ENCODE peak calls at places on chromosomes 3 and 15, in seven cellular contexts. Z is transverse colon, B is ovary, E is IMR-90, F is uterus, J is stomach, A is A549. N is an unnamed sample.

GRCh38 chr3:40546811-40547210 is 22.1 kb downstream of the ZNF621 start:
- DNase-seq in Z (no peak), B (no peak), E (peak; percentile 70), F (no peak), J (no peak), A (no peak), N (no peak)

GRCh38 chr15:48631191-48631770 is 14.2 kb downstream of the FBN1 start:
- DNase-seq in Z (no peak), B (no peak), E (peak; percentile 32), F (no peak), J (no peak), A (no peak), N (no peak)

GRCh38 chr15:65211157-65211982 is at the start of gene CILP:
- DNase-seq in Z (no peak), B (peak; percentile 82), E (peak; percentile 59), F (peak; percentile 65), J (no peak), A (no peak), N (no peak)

GRCh38 chr3:55327131-55327920 is 159.8 kb downstream of the WNT5A start:
- DNase-seq in Z (no peak), B (no peak), E (peak; percentile 95), F (no peak), J (no peak), A (no peak), N (no peak)

GRCh38 chr3:196165850-196166249 is 45.4 kb downstream of the ZDHHC19 start:
- DNase-seq in Z (no peak), B (no peak), E (no peak), F (no peak), J (no peak), A (no peak), N (no peak)

GRCh38 chr15:52137432-52138357 is 25.1 kb upstream of the BCL2L10 start:
- DNase-seq in Z (peak; percentile 33), B (no peak), E (no peak), F (no peak), J (peak; percentile 54), A (no peak), N (no peak)

GRCh38 chr3:9692416-9692815 is 11.2 kb upstream of the CPNE9 start:
- DNase-seq in Z (no peak), B (no peak), E (no peak), F (no peak), J (no peak), A (no peak), N (no peak)

GRCh38 chr15:60017538-60018199 is 13.6 kb downstream of the FOXB1 start:
- DNase-seq in Z (no peak), B (no peak), E (no peak), F (no peak), J (no peak), A (no peak), N (no peak)

GRCh38 chr3:27885641-27886040 is 163.5 kb upstream of the EOMES start:
- DNase-seq in Z (no peak), B (no peak), E (no peak), F (no peak), J (no peak), A (no peak), N (no peak)

GRCh38 chr15:70559223-70559823 is 204.0 kb downstream of the UACA start:
- DNase-seq in Z (peak; percentile 51), B (no peak), E (peak; percentile 44), F (no peak), J (peak; percentile 38), A (no peak), N (no peak)

GRCh38 chr3:4425707-4426106 is 41.4 kb downstream of the SUMF1 start:
- DNase-seq in Z (no peak), B (no peak), E (peak; percentile 22), F (no peak), J (no peak), A (no peak), N (no peak)

GRCh38 chr3:123301331-123302184 is 99.8 kb downstream of the SEC22A start:
- DNase-seq in Z (no peak), B (no peak), E (no peak), F (no peak), J (no peak), A (no peak), N (no peak)

GRCh38 chr15:25691544-25692430 is 171.3 kb downstream of the ATP10A start:
- DNase-seq in Z (no peak), B (no peak), E (peak; percentile 31), F (peak; percentile 18), J (no peak), A (no peak), N (no peak)

GRCh38 chr3:154759966-154760365 is 320.2 kb upstream of the MME start:
- DNase-seq in Z (no peak), B (no peak), E (no peak), F (no peak), J (no peak), A (no peak), N (no peak)

GRCh38 chr3:195388380-195388779 is 54.4 kb downstream of the ACAP2 start:
- DNase-seq in Z (peak; percentile 26), B (no peak), E (no peak), F (no peak), J (no peak), A (no peak), N (no peak)

GRCh38 chr3:152204218-152204617 is 64.5 kb upstream of the MBNL1 start:
- DNase-seq in Z (no peak), B (no peak), E (no peak), F (no peak), J (no peak), A (no peak), N (no peak)
- H3K4me3 ChIP-seq in Z (peak overlapping the region; percentile 18), B (peak overlapping the region; percentile 8), E (no peak overlapping the region), F (peak overlapping the region; percentile 24), J (no peak overlapping the region), A (no peak overlapping the region), N (peak overlapping the region; percentile 19)

GRCh38 chr3:183515968-183516851 is 39.3 kb downstream of the KLHL6 start:
- DNase-seq in Z (peak; percentile 59), B (no peak), E (no peak), F (no peak), J (no peak), A (no peak), N (peak; percentile 50)
- TF ChIP-seq POLR2A in Z (no peak), B (no peak), E (no peak), F (no peak), J (no peak), A (no peak), N (no peak)

GRCh38 chr3:42504334-42505202 is 2.1 kb downstream of the VIPR1 start:
- DNase-seq in Z (peak; percentile 58), B (no peak), E (no peak), F (peak; percentile 0), J (peak; percentile 17), A (no peak), N (peak; percentile 19)

GRCh38 chr3:42505849-42506410 is 3.5 kb downstream of the VIPR1 start:
- DNase-seq in Z (peak; percentile 7), B (no peak), E (no peak), F (peak; percentile 2), J (no peak), A (no peak), N (no peak)

GRCh38 chr3:42503957-42504333 is 1.5 kb downstream of the VIPR1 start:
- DNase-seq in Z (peak; percentile 10), B (no peak), E (no peak), F (no peak), J (peak; percentile 17), A (no peak), N (no peak)

GRCh38 chr3:42507252-42507651 is 4.8 kb downstream of the VIPR1 start:
- DNase-seq in Z (peak; percentile 80), B (no peak), E (no peak), F (no peak), J (peak; percentile 79), A (no peak), N (no peak)

GRCh38 chr3:42505203-42505848 is 2.9 kb downstream of the VIPR1 start:
- DNase-seq in Z (peak; percentile 75), B (peak; percentile 17), E (no peak), F (peak; percentile 2), J (peak; percentile 15), A (no peak), N (no peak)
- H3K4me3 ChIP-seq in Z (no peak overlapping the region), B (no peak overlapping the region), E (no peak overlapping the region), F (no peak overlapping the region), J (no peak overlapping the region), A (no peak overlapping the region), N (peak overlapping the region; percentile 75)

GRCh38 chr3:170730071-170730812 is 139.8 kb downstream of the RPL22L1 start:
- DNase-seq in Z (no peak), B (no peak), E (no peak), F (no peak), J (no peak), A (no peak), N (no peak)
- TF ChIP-seq POLR2A in Z (no peak), B (no peak), E (no peak), F (no peak), J (no peak), A (no peak), N (no peak)

GRCh38 chr3:14906355-14906960 is 40.9 kb upstream of the NR2C2 start:
- DNase-seq in Z (no peak), B (no peak), E (no peak), F (no peak), J (peak; percentile 38), A (no peak), N (no peak)

GRCh38 chr3:14913071-14913925 is 34.1 kb upstream of the NR2C2 start:
- DNase-seq in Z (no peak), B (no peak), E (no peak), F (no peak), J (peak; percentile 20), A (no peak), N (no peak)

GRCh38 chr3:14907043-14907966 is 40.1 kb upstream of the NR2C2 start:
- DNase-seq in Z (peak; percentile 26), B (peak; percentile 58), E (no peak), F (no peak), J (peak; percentile 72), A (no peak), N (no peak)

GRCh38 chr3:14911651-14912050 is 35.7 kb upstream of the NR2C2 start:
- DNase-seq in Z (no peak), B (no peak), E (no peak), F (no peak), J (no peak), A (no peak), N (no peak)

DNA sequence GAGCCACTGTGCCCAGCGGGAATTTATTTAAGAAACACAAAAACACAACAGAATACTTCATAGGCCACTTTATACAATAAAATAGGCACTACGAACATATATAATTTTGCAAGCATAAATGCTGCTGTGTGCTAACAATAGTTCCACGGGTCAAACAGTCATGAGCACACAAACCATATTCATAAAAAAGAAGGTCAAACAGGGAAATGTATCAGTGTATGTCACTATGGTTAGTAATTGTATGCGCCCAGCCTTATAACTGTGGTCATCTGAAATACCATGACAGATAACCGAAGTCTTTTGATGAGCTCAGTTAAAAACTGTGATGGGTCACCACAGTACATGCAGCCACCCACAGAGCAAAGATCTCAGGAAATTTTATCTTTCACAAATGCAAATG is 38.1 kb upstream of the NR2C2 start:
- DNase-seq in Z (no peak), B (no peak), E (no peak), F (no peak), J (no peak), A (no peak), N (no peak)
- H3K4me3 ChIP-seq in Z (no peak overlapping the region), B (no peak overlapping the region), E (no peak overlapping the region), F (no peak overlapping the region), J (no peak overlapping the region), A (no peak overlapping the region), N (no peak overlapping the region)